ENCODE peak calls at places on chromosomes 4 and X, in five cellular contexts. One of them, this sample, is unnamed.

GRCh38 chr4:184649026-184649970 is at the start of the genes CASP3 and PRIMPOL:
- DNase-seq in nucleus accumbens: peak; percentile 87
- DNase-seq in SW480: peak; percentile 89
- DNase-seq in OCI-LY7: peak; percentile 96
- DNase-seq in EH: peak; percentile 97
- DNase-seq in this sample: peak; percentile 94

GRCh38 chr4:46931981-46932380 is 22.9 kb upstream of the COX7B2 start:
- DNase-seq in nucleus accumbens: no peak
- DNase-seq in SW480: no peak
- DNase-seq in OCI-LY7: peak; percentile 14
- DNase-seq in EH: peak; percentile 46
- DNase-seq in this sample: peak; percentile 58

GRCh38 chrX:106203315-106203714 is 35.2 kb downstream of the PWWP3B start:
- DNase-seq in nucleus accumbens: no peak
- DNase-seq in EH: no peak
- DNase-seq in OCI-LY7: no peak
- DNase-seq in SW480: no peak
- DNase-seq in this sample: no peak

GRCh38 chrX:46545111-46546005 is at the start of gene ZNF674:
- DNase-seq in SW480: peak; percentile 87
- DNase-seq in OCI-LY7: peak; percentile 94
- DNase-seq in nucleus accumbens: peak; percentile 77
- DNase-seq in EH: peak; percentile 92
- DNase-seq in this sample: peak; percentile 90

GRCh38 chr4:133151681-133152329 is 2.7 kb downstream of the PCDH10 start:
- DNase-seq in SW480: no peak
- DNase-seq in OCI-LY7: no peak
- DNase-seq in EH: peak; percentile 19
- DNase-seq in nucleus accumbens: peak; percentile 34
- DNase-seq in this sample: no peak

GRCh38 chr4:113189546-113189945 is 140.1 kb downstream of the ANK2 start:
- DNase-seq in OCI-LY7: no peak
- DNase-seq in EH: no peak
- DNase-seq in SW480: no peak
- DNase-seq in nucleus accumbens: no peak
- DNase-seq in this sample: no peak

GRCh38 chrX:28303486-28303885 is 283.8 kb upstream of the IL1RAPL1 start:
- DNase-seq in nucleus accumbens: no peak
- DNase-seq in EH: no peak
- DNase-seq in OCI-LY7: no peak
- DNase-seq in SW480: no peak
- DNase-seq in this sample: no peak

GRCh38 chr4:142095886-142096605 is 459.7 kb downstream of the IL15 start:
- DNase-seq in EH: peak; percentile 97
- DNase-seq in OCI-LY7: no peak
- DNase-seq in nucleus accumbens: no peak
- DNase-seq in SW480: peak; percentile 3
- DNase-seq in this sample: no peak

GRCh38 chr4:4762909-4763814 is 96.3 kb upstream of the MSX1 start:
- DNase-seq in EH: peak; percentile 87
- DNase-seq in SW480: no peak
- DNase-seq in nucleus accumbens: no peak
- DNase-seq in OCI-LY7: no peak
- DNase-seq in this sample: peak; percentile 73

GRCh38 chrX:39750246-39750790 is 347.4 kb downstream of the BCOR start:
- DNase-seq in SW480: no peak
- DNase-seq in OCI-LY7: no peak
- DNase-seq in EH: no peak
- DNase-seq in nucleus accumbens: no peak
- DNase-seq in this sample: no peak

GRCh38 chr4:167587361-167587760 is 353.1 kb upstream of the SPOCK3 start:
- DNase-seq in nucleus accumbens: no peak
- DNase-seq in OCI-LY7: no peak
- DNase-seq in SW480: no peak
- DNase-seq in EH: no peak
- DNase-seq in this sample: no peak

GRCh38 chr4:149280886-149281285 is 534.8 kb downstream of the IQCM start:
- DNase-seq in OCI-LY7: no peak
- DNase-seq in SW480: no peak
- DNase-seq in nucleus accumbens: no peak
- DNase-seq in EH: peak; percentile 0
- DNase-seq in this sample: no peak

GRCh38 chrX:14554132-14554715 is 24.9 kb downstream of the GLRA2 start:
- DNase-seq in nucleus accumbens: no peak
- DNase-seq in SW480: no peak
- DNase-seq in OCI-LY7: no peak
- DNase-seq in EH: no peak
- DNase-seq in this sample: no peak

GRCh38 chr4:95742872-95743271 is 97.0 kb upstream of the PDHA2 start:
- DNase-seq in SW480: no peak
- DNase-seq in OCI-LY7: no peak
- DNase-seq in nucleus accumbens: no peak
- DNase-seq in EH: no peak
- DNase-seq in this sample: no peak

GRCh38 chrX:100731441-100732281 is at the start of gene SYTL4:
- DNase-seq in nucleus accumbens: no peak
- DNase-seq in SW480: peak; percentile 17
- DNase-seq in EH: peak; percentile 11
- DNase-seq in OCI-LY7: no peak
- DNase-seq in this sample: no peak

GRCh38 chrX:74371823-74372222 is 49.5 kb upstream of the SLC16A2 start:
- DNase-seq in OCI-LY7: no peak
- DNase-seq in EH: peak; percentile 7
- DNase-seq in nucleus accumbens: no peak
- DNase-seq in SW480: no peak
- DNase-seq in this sample: no peak

GRCh38 chrX:154600962-154601374 is 16.0 kb downstream of the CTAG1A start:
- DNase-seq in EH: peak; percentile 33
- DNase-seq in SW480: peak; percentile 60
- DNase-seq in nucleus accumbens: no peak
- DNase-seq in OCI-LY7: no peak
- DNase-seq in this sample: peak; percentile 10

GRCh38 chr4:124329134-124329533 is 383.4 kb downstream of the ANKRD50 start:
- DNase-seq in SW480: no peak
- DNase-seq in nucleus accumbens: no peak
- DNase-seq in EH: no peak
- DNase-seq in OCI-LY7: no peak
- DNase-seq in this sample: no peak

GRCh38 chrX:152206426-152206825 is 68.0 kb upstream of the MAGEA10 start:
- DNase-seq in EH: no peak
- DNase-seq in OCI-LY7: no peak
- DNase-seq in SW480: no peak
- DNase-seq in nucleus accumbens: no peak
- DNase-seq in this sample: no peak

GRCh38 chr4:122481766-122482405 is 25.4 kb upstream of the IL2 start:
- DNase-seq in OCI-LY7: no peak
- DNase-seq in EH: peak; percentile 70
- DNase-seq in SW480: no peak
- DNase-seq in nucleus accumbens: no peak
- DNase-seq in this sample: no peak

This sample was measured in SJCRH30.